ENCODE peak calls at places on chromosomes 1 and 21, in seven cellular contexts. M is SK-N-SH, J is tibial artery, E is adrenal gland, R is fibroblast of lung, S is colonic mucosa, B is stomach. H is an unnamed sample. For H3K4me1, the result is how much of the 10 kb centered on the place peaks cover.

GRCh38 chr1:211339631-211340041 is 13.0 kb downstream of the TRAF5 start:
- DNase-seq in B (no peak), S (peak), J (no peak), R (no peak), E (no peak), M (no peak), H (no peak)

GRCh38 chr1:37052120-37052519 is 17.8 kb upstream of the GRIK3 start:
- DNase-seq in B (no peak), E (no peak), S (no peak), J (no peak), M (no peak), R (no peak), H (peak)

GRCh38 chr1:102757363-102757762 is 351.0 kb downstream of the COL11A1 start:
- DNase-seq in B (no peak), S (no peak), R (no peak), M (peak), E (no peak), J (no peak), H (no peak)

GRCh38 chr1:163056832-163057231 is 12.3 kb upstream of the RGS4 start:
- DNase-seq in E (no peak), J (no peak), B (no peak), M (no peak), R (peak), S (no peak), H (no peak)

GRCh38 chr21:35254006-35254751 is 205.1 kb upstream of the RUNX1 start:
- DNase-seq in E (no peak), R (peak), B (no peak), M (no peak), J (no peak), S (peak), H (no peak)

GRCh38 chr1:62906428-62906886 is 122.5 kb downstream of the ATG4C start:
- DNase-seq in E (no peak), S (no peak), B (no peak), M (peak), R (no peak), J (no peak), H (no peak)

GRCh38 chr1:59007820-59008598 is 224.2 kb upstream of the JUN start:
- DNase-seq in R (peak), E (no peak), M (no peak), B (no peak), S (no peak), J (no peak), H (no peak)

GRCh38 chr1:32988665-32989064 is 24.1 kb upstream of the RNF19B start:
- DNase-seq in E (peak), B (no peak), J (peak), M (no peak), R (peak), S (no peak), H (peak)

GRCh38 chr1:40059960-40060337 is 19.4 kb downstream of the CAP1 start:
- DNase-seq in B (no peak), E (no peak), S (no peak), J (no peak), R (no peak), M (no peak), H (no peak)

GRCh38 chr1:68112835-68113243 is 62.4 kb upstream of the DIRAS3 start:
- DNase-seq in R (peak), J (no peak), M (no peak), E (peak), B (no peak), S (no peak), H (no peak)

GRCh38 chr1:207321790-207322530 is 482 bp downstream of the CD55 start:
- DNase-seq in B (no peak), E (no peak), S (no peak), J (no peak), R (peak), M (no peak), H (no peak)

GRCh38 chr1:85313888-85314696 is 37.7 kb upstream of the BCL10 start:
- DNase-seq in B (no peak), S (no peak), R (peak), E (peak), M (no peak), J (peak), H (peak)

GRCh38 chr1:96059276-96059675 is 662.3 kb upstream of the PTBP2 start:
- DNase-seq in B (no peak), M (peak), E (no peak), R (no peak), S (no peak), J (no peak), H (peak)

GRCh38 chr1:56578963-56579875 is at the start of gene PLPP3:
- DNase-seq in M (peak), J (peak), R (peak), E (peak), S (peak), B (peak), H (peak)

GRCh38 chr1:198677027-198677426 is 38.2 kb downstream of the PTPRC start:
- DNase-seq in S (no peak), J (no peak), R (peak), B (no peak), M (no peak), E (no peak), H (no peak)

GRCh38 chr1:217982711-217983405 is 302.2 kb upstream of the RRP15 start:
- DNase-seq in J (no peak), B (no peak), R (no peak), S (no peak), E (no peak), M (no peak), H (no peak)

GRCh38 chr1:203628185-203628996 is 1.8 kb downstream of the ATP2B4 start:
- DNase-seq in R (peak), B (no peak), M (no peak), S (peak), J (peak), E (peak), H (peak)

GRCh38 chr1:224375059-224375458 is 18.4 kb downstream of the CNIH4 start:
- DNase-seq in E (no peak), J (no peak), R (no peak), B (no peak), M (no peak), S (no peak), H (no peak)

GRCh38 chr21:39078322-39079065 is 104.8 kb downstream of the PSMG1 start:
- DNase-seq in B (no peak), M (no peak), E (no peak), R (no peak), J (no peak), S (no peak), H (no peak)

GRCh38 chr1:112247036-112247597 is 148.9 kb upstream of the CTTNBP2NL start:
- DNase-seq in M (no peak), R (no peak), S (no peak), J (no peak), E (no peak), B (no peak), H (no peak)

GRCh38 chr1:17802164-17802563 is 47.0 kb downstream of the ACTL8 start:
- DNase-seq in J (no peak), M (no peak), E (no peak), R (peak), B (peak), S (no peak), H (no peak)

GRCh38 chr1:183304466-183305122 is 113.6 kb downstream of the NMNAT2 start:
- DNase-seq in R (no peak), E (no peak), M (no peak), J (no peak), B (no peak), S (no peak), H (peak)

GRCh38 chr1:110229348-110230001 is 19.4 kb downstream of the KCNC4 start:
- DNase-seq in S (no peak), E (no peak), J (no peak), R (peak), B (no peak), M (peak), H (peak)

GRCh38 chr21:27633631-27634030 is 666.7 kb upstream of the ADAMTS5 start:
- DNase-seq in B (no peak), S (no peak), J (no peak), E (no peak), M (no peak), R (peak), H (no peak)

GRCh38 chr21:33268736-33269441 is 2.7 kb downstream of the IL10RB start:
- DNase-seq in J (no peak), S (peak), B (peak), R (no peak), E (no peak), M (no peak), H (peak)

GRCh38 chr1:226986496-226987178 is 46.5 kb downstream of the COQ8A start:
- DNase-seq in M (no peak), S (no peak), J (no peak), R (no peak), B (no peak), E (peak), H (no peak)

GRCh38 chr1:1461721-1462317 is 9.7 kb upstream of the ATAD3B start:
- DNase-seq in E (no peak), M (no peak), J (no peak), B (no peak), S (no peak), R (no peak), H (peak)

GRCh38 chr1:218164111-218164929 is 120.8 kb upstream of the RRP15 start:
- DNase-seq in S (peak), R (peak), E (peak), J (no peak), B (no peak), M (peak), H (no peak)

GRCh38 chr1:238558156-238558555 is 667.4 kb upstream of the ZP4 start:
- DNase-seq in S (no peak), E (no peak), R (peak), B (no peak), J (no peak), M (no peak), H (no peak)

GRCh38 chr1:18297896-18298648 is 182.7 kb upstream of the KLHDC7A start:
- DNase-seq in M (no peak), R (no peak), B (no peak), E (no peak), S (no peak), J (no peak), H (no peak)

GRCh38 chr1:52769346-52770033 is 43.2 kb downstream of the ZYG11B start:
- DNase-seq in B (no peak), J (no peak), R (no peak), M (no peak), E (no peak), S (no peak), H (no peak)

GRCh38 chr1:154220970-154221814 is 437 bp downstream of the UBAP2L start:
- DNase-seq in E (peak), M (peak), R (peak), J (peak), B (peak), S (peak), H (peak)

GRCh38 chr1:235108876-235109275 is 19.8 kb downstream of the TOMM20 start:
- DNase-seq in E (no peak), J (no peak), M (no peak), R (no peak), B (no peak), S (no peak), H (no peak)

DNA sequence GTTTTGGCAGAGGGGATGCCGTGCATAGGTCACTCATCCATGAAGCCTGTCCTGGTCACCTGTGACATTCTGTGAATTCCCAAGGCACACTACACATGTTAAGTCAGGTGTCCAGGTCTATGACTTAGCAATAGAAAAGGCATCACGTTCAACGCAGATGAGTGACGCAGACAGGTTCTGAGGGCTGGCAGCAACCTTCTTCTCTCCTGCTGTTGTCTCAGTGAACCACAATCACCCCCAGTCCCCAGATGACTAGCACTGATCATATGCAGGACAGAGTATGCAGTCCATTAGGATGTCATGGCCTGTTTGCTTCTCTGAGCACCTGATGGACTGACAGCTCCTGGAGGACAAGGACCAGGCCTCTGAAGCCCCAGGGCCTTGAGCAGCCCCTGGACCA is 157.8 kb upstream of the KAZN start:
- DNase-seq in S (no peak), E (no peak), M (no peak), R (peak), J (no peak), B (no peak), H (no peak)
- H3K4me1 ChIP-seq in S (under half), E (under half), M (under half), R (under half), J (under half), B (under half), H (under half)

GRCh38 chr1:11964656-11965055 is 15.6 kb upstream of the MFN2 start:
- DNase-seq in J (no peak), M (no peak), B (no peak), R (no peak), S (no peak), E (no peak), H (no peak)
- H3K4me1 ChIP-seq in J (under half), M (under half), B (under half), R (under half), S (under half), E (under half), H (under half)

DNA sequence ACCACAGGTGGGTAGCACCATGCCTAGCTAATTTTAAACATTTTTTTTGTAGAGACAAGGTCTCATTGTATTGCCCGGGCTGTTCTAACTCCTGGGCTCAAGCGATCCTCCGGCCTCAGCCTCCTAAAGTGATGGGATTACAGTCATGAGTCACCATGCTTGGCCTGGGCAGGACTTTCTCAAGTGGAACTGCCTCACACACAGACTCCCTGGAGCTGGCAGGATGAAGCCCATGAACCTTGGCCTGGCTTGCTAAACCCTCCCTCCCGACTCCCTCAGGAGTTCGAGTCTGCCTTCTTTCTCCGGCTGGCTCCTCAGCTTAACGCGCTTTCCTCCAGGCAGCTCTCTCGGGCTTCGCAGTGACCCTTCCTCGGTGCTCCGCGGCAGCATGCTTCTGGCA is 7.7 kb upstream of the ECE1 start:
- DNase-seq in E (peak), S (no peak), B (no peak), R (peak), M (no peak), J (peak), H (no peak)
- H3K4me1 ChIP-seq in E (under half), S (under half), B (half or more), R (under half), M (under half), J (under half), H (under half)

DNA sequence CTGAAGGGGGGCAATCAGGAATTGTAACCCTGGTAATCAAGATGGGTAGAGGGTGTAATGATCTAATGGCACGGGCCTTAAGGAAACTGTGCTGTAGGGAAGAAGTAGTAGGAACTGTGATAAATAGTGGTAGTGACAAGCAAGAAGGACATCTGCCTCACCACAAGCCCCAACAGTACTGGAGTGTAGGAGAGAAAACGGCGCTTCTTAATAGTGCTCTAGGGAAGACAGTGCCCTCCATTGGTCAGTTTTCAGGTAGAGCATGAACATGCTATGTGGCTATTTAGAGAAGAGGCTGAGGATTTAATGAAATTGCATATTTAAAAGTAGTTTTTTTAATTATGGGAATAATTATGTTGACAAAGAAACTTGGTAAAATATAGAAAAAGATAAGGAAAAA is 32.2 kb downstream of the SLC30A7 start:
- DNase-seq in S (no peak), M (peak), J (no peak), E (no peak), R (no peak), B (no peak), H (no peak)
- H3K4me1 ChIP-seq in S (under half), M (under half), J (under half), E (under half), R (under half), B (under half), H (under half)

GRCh38 chr21:42239556-42239955 is 20.6 kb downstream of the ABCG1 start:
- DNase-seq in S (no peak), M (no peak), E (no peak), R (no peak), J (no peak), B (no peak), H (no peak)
- H3K4me1 ChIP-seq in S (under half), M (under half), E (half or more), R (under half), J (under half), B (under half), H (under half)

DNA sequence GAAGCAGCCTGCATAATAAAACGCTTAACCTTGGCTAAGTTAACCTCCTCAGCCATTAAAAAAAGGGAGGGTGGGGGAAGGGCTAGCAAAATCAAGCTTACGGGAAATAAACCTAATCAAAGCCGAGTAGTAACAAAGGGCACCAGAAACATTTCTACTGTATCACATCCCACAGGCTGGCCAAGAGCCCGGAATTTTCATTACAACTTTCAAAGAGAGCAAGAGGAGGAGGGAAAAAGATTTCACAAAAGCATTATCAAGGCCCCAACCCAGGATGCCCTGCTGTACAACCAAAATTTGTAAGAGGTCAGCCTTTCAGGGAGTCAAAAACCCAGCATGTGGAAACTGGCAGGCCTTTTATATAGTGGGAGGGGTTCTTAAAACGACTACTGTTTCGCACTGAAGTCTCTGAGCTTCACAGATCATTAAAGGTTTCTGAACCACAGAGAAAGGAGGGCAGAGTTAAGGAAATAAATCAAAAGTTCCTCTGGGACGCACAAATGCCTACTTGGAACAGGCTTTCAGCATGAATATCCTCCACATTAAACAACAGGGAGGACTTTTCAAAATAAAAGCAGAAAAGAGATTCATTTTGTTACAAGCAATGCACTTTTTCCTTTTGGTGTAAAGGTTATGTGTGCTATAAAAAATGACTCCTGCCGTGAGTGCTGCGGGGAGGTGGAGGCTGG is 90.4 kb downstream of the SLC45A1 start:
- DNase-seq in B (peak), M (no peak), S (peak), R (peak), E (peak), J (peak), H (no peak)
- H3K4me1 ChIP-seq in B (half or more), M (half or more), S (under half), R (half or more), E (half or more), J (half or more), H (under half)